ENCODE peak calls at places on chromosomes 5 and 9, in seven cellular contexts. One of them, this sample, is unnamed.

GRCh38 chr9:92576175-92576574 is 40.4 kb upstream of the ECM2 start:
- DNase-seq in stimulated activated CD4-positive, alpha-beta T cell treated with anti-CD3 and anti-CD28 coated beads, Interleukin-4, amount 100 ng/mL, for 4 hours: no peak
- DNase-seq in activated CD8-positive, alpha-beta memory T cell treated with anti-CD3 and anti-CD28 coated beads for 24 hours: no peak
- DNase-seq in sciatic nerve: no peak
- DNase-seq in HEK293T: no peak
- DNase-seq in lung microvascular endothelial cell: no peak
- DNase-seq in nephron progenitor cell: no peak
- DNase-seq in this sample: no peak

GRCh38 chr5:41176952-41177351 is 36.4 kb downstream of the C6 start:
- DNase-seq in stimulated activated CD4-positive, alpha-beta T cell treated with anti-CD3 and anti-CD28 coated beads, Interleukin-4, amount 100 ng/mL, for 4 hours: no peak
- DNase-seq in activated CD8-positive, alpha-beta memory T cell treated with anti-CD3 and anti-CD28 coated beads for 24 hours: no peak
- DNase-seq in sciatic nerve: no peak
- DNase-seq in HEK293T: no peak
- DNase-seq in lung microvascular endothelial cell: no peak
- DNase-seq in nephron progenitor cell: no peak
- DNase-seq in this sample: no peak

GRCh38 chr5:177382423-177383029 is 1.7 kb upstream of the SLC34A1 start:
- DNase-seq in stimulated activated CD4-positive, alpha-beta T cell treated with anti-CD3 and anti-CD28 coated beads, Interleukin-4, amount 100 ng/mL, for 4 hours: no peak
- DNase-seq in activated CD8-positive, alpha-beta memory T cell treated with anti-CD3 and anti-CD28 coated beads for 24 hours: no peak
- DNase-seq in sciatic nerve: no peak
- DNase-seq in HEK293T: no peak
- DNase-seq in lung microvascular endothelial cell: peak
- DNase-seq in nephron progenitor cell: no peak
- DNase-seq in this sample: no peak

GRCh38 chr9:37953775-37954437 is 50.0 kb upstream of the SLC25A51 start:
- DNase-seq in stimulated activated CD4-positive, alpha-beta T cell treated with anti-CD3 and anti-CD28 coated beads, Interleukin-4, amount 100 ng/mL, for 4 hours: peak
- DNase-seq in activated CD8-positive, alpha-beta memory T cell treated with anti-CD3 and anti-CD28 coated beads for 24 hours: peak
- DNase-seq in sciatic nerve: no peak
- DNase-seq in HEK293T: no peak
- DNase-seq in lung microvascular endothelial cell: peak
- DNase-seq in nephron progenitor cell: no peak
- DNase-seq in this sample: peak

GRCh38 chr9:31839273-31839672 is 545.2 kb upstream of the ACO1 start:
- DNase-seq in stimulated activated CD4-positive, alpha-beta T cell treated with anti-CD3 and anti-CD28 coated beads, Interleukin-4, amount 100 ng/mL, for 4 hours: no peak
- DNase-seq in activated CD8-positive, alpha-beta memory T cell treated with anti-CD3 and anti-CD28 coated beads for 24 hours: no peak
- DNase-seq in sciatic nerve: no peak
- DNase-seq in HEK293T: no peak
- DNase-seq in lung microvascular endothelial cell: no peak
- DNase-seq in nephron progenitor cell: no peak
- DNase-seq in this sample: no peak

GRCh38 chr5:56039985-56040384 is 45.2 kb upstream of the IL6ST start:
- DNase-seq in stimulated activated CD4-positive, alpha-beta T cell treated with anti-CD3 and anti-CD28 coated beads, Interleukin-4, amount 100 ng/mL, for 4 hours: no peak
- DNase-seq in activated CD8-positive, alpha-beta memory T cell treated with anti-CD3 and anti-CD28 coated beads for 24 hours: no peak
- DNase-seq in sciatic nerve: no peak
- DNase-seq in HEK293T: no peak
- DNase-seq in lung microvascular endothelial cell: peak
- DNase-seq in nephron progenitor cell: no peak
- DNase-seq in this sample: no peak

GRCh38 chr5:74903165-74903787 is 37.1 kb upstream of the FAM169A start:
- DNase-seq in stimulated activated CD4-positive, alpha-beta T cell treated with anti-CD3 and anti-CD28 coated beads, Interleukin-4, amount 100 ng/mL, for 4 hours: peak
- DNase-seq in activated CD8-positive, alpha-beta memory T cell treated with anti-CD3 and anti-CD28 coated beads for 24 hours: no peak
- DNase-seq in sciatic nerve: no peak
- DNase-seq in HEK293T: peak
- DNase-seq in lung microvascular endothelial cell: peak
- DNase-seq in nephron progenitor cell: peak
- DNase-seq in this sample: no peak

GRCh38 chr5:140084466-140084865 is 29.4 kb upstream of the PURA start:
- DNase-seq in stimulated activated CD4-positive, alpha-beta T cell treated with anti-CD3 and anti-CD28 coated beads, Interleukin-4, amount 100 ng/mL, for 4 hours: no peak
- DNase-seq in activated CD8-positive, alpha-beta memory T cell treated with anti-CD3 and anti-CD28 coated beads for 24 hours: no peak
- DNase-seq in sciatic nerve: no peak
- DNase-seq in HEK293T: no peak
- DNase-seq in lung microvascular endothelial cell: no peak
- DNase-seq in nephron progenitor cell: no peak
- DNase-seq in this sample: no peak

GRCh38 chr9:137317021-137317978 is 15.2 kb upstream of the NRARP start:
- DNase-seq in stimulated activated CD4-positive, alpha-beta T cell treated with anti-CD3 and anti-CD28 coated beads, Interleukin-4, amount 100 ng/mL, for 4 hours: no peak
- DNase-seq in activated CD8-positive, alpha-beta memory T cell treated with anti-CD3 and anti-CD28 coated beads for 24 hours: peak
- DNase-seq in sciatic nerve: no peak
- DNase-seq in HEK293T: no peak
- DNase-seq in lung microvascular endothelial cell: no peak
- DNase-seq in nephron progenitor cell: peak
- DNase-seq in this sample: no peak

GRCh38 chr9:40907657-40908624 is 220.5 kb downstream of the FOXD4L6 start:
- DNase-seq in stimulated activated CD4-positive, alpha-beta T cell treated with anti-CD3 and anti-CD28 coated beads, Interleukin-4, amount 100 ng/mL, for 4 hours: no peak
- DNase-seq in activated CD8-positive, alpha-beta memory T cell treated with anti-CD3 and anti-CD28 coated beads for 24 hours: peak
- DNase-seq in sciatic nerve: no peak
- DNase-seq in HEK293T: no peak
- DNase-seq in lung microvascular endothelial cell: no peak
- DNase-seq in nephron progenitor cell: no peak
- DNase-seq in this sample: no peak

GRCh38 chr5:24226492-24226891 is 418.3 kb downstream of the CDH10 start:
- DNase-seq in stimulated activated CD4-positive, alpha-beta T cell treated with anti-CD3 and anti-CD28 coated beads, Interleukin-4, amount 100 ng/mL, for 4 hours: no peak
- DNase-seq in activated CD8-positive, alpha-beta memory T cell treated with anti-CD3 and anti-CD28 coated beads for 24 hours: no peak
- DNase-seq in sciatic nerve: no peak
- DNase-seq in HEK293T: no peak
- DNase-seq in lung microvascular endothelial cell: no peak
- DNase-seq in nephron progenitor cell: no peak
- DNase-seq in this sample: no peak

GRCh38 chr5:80172067-80172690 is 83.7 kb downstream of the SERINC5 start:
- DNase-seq in stimulated activated CD4-positive, alpha-beta T cell treated with anti-CD3 and anti-CD28 coated beads, Interleukin-4, amount 100 ng/mL, for 4 hours: no peak
- DNase-seq in activated CD8-positive, alpha-beta memory T cell treated with anti-CD3 and anti-CD28 coated beads for 24 hours: peak
- DNase-seq in sciatic nerve: no peak
- DNase-seq in HEK293T: no peak
- DNase-seq in lung microvascular endothelial cell: peak
- DNase-seq in nephron progenitor cell: no peak
- DNase-seq in this sample: no peak

GRCh38 chr5:90598300-90598699 is 39.7 kb downstream of the ADGRV1 start:
- DNase-seq in stimulated activated CD4-positive, alpha-beta T cell treated with anti-CD3 and anti-CD28 coated beads, Interleukin-4, amount 100 ng/mL, for 4 hours: no peak
- DNase-seq in activated CD8-positive, alpha-beta memory T cell treated with anti-CD3 and anti-CD28 coated beads for 24 hours: no peak
- DNase-seq in sciatic nerve: no peak
- DNase-seq in HEK293T: no peak
- DNase-seq in lung microvascular endothelial cell: no peak
- DNase-seq in nephron progenitor cell: no peak
- DNase-seq in this sample: no peak

GRCh38 chr9:133506653-133507038 is 18.1 kb downstream of the MYMK start:
- DNase-seq in stimulated activated CD4-positive, alpha-beta T cell treated with anti-CD3 and anti-CD28 coated beads, Interleukin-4, amount 100 ng/mL, for 4 hours: no peak
- DNase-seq in activated CD8-positive, alpha-beta memory T cell treated with anti-CD3 and anti-CD28 coated beads for 24 hours: no peak
- DNase-seq in sciatic nerve: peak
- DNase-seq in HEK293T: no peak
- DNase-seq in lung microvascular endothelial cell: peak
- DNase-seq in nephron progenitor cell: peak
- DNase-seq in this sample: peak

GRCh38 chr5:138440226-138441073 is 1.6 kb downstream of the REEP2 start:
- DNase-seq in stimulated activated CD4-positive, alpha-beta T cell treated with anti-CD3 and anti-CD28 coated beads, Interleukin-4, amount 100 ng/mL, for 4 hours: no peak
- DNase-seq in activated CD8-positive, alpha-beta memory T cell treated with anti-CD3 and anti-CD28 coated beads for 24 hours: no peak
- DNase-seq in sciatic nerve: peak
- DNase-seq in HEK293T: no peak
- DNase-seq in lung microvascular endothelial cell: no peak
- DNase-seq in nephron progenitor cell: no peak
- DNase-seq in this sample: no peak

GRCh38 chr9:98260635-98261034 is 5.2 kb upstream of the TBC1D2 start:
- DNase-seq in stimulated activated CD4-positive, alpha-beta T cell treated with anti-CD3 and anti-CD28 coated beads, Interleukin-4, amount 100 ng/mL, for 4 hours: no peak
- DNase-seq in activated CD8-positive, alpha-beta memory T cell treated with anti-CD3 and anti-CD28 coated beads for 24 hours: peak
- DNase-seq in sciatic nerve: no peak
- DNase-seq in HEK293T: no peak
- DNase-seq in lung microvascular endothelial cell: no peak
- DNase-seq in nephron progenitor cell: no peak
- DNase-seq in this sample: no peak

GRCh38 chr5:103375356-103375755 is 116.8 kb downstream of the MACIR start:
- DNase-seq in stimulated activated CD4-positive, alpha-beta T cell treated with anti-CD3 and anti-CD28 coated beads, Interleukin-4, amount 100 ng/mL, for 4 hours: no peak
- DNase-seq in activated CD8-positive, alpha-beta memory T cell treated with anti-CD3 and anti-CD28 coated beads for 24 hours: no peak
- DNase-seq in sciatic nerve: no peak
- DNase-seq in HEK293T: no peak
- DNase-seq in lung microvascular endothelial cell: no peak
- DNase-seq in nephron progenitor cell: no peak
- DNase-seq in this sample: no peak

GRCh38 chr5:33937017-33937699 is 972 bp downstream of the RXFP3 start:
- DNase-seq in stimulated activated CD4-positive, alpha-beta T cell treated with anti-CD3 and anti-CD28 coated beads, Interleukin-4, amount 100 ng/mL, for 4 hours: no peak
- DNase-seq in activated CD8-positive, alpha-beta memory T cell treated with anti-CD3 and anti-CD28 coated beads for 24 hours: no peak
- DNase-seq in sciatic nerve: no peak
- DNase-seq in HEK293T: no peak
- DNase-seq in lung microvascular endothelial cell: no peak
- DNase-seq in nephron progenitor cell: no peak
- DNase-seq in this sample: no peak

GRCh38 chr5:86880785-86881492 is 263.2 kb downstream of the COX7C start:
- DNase-seq in stimulated activated CD4-positive, alpha-beta T cell treated with anti-CD3 and anti-CD28 coated beads, Interleukin-4, amount 100 ng/mL, for 4 hours: no peak
- DNase-seq in activated CD8-positive, alpha-beta memory T cell treated with anti-CD3 and anti-CD28 coated beads for 24 hours: no peak
- DNase-seq in sciatic nerve: peak
- DNase-seq in HEK293T: peak
- DNase-seq in lung microvascular endothelial cell: peak
- DNase-seq in nephron progenitor cell: peak
- DNase-seq in this sample: peak

GRCh38 chr9:5513966-5514365 is 3.6 kb downstream of the PDCD1LG2 start:
- DNase-seq in stimulated activated CD4-positive, alpha-beta T cell treated with anti-CD3 and anti-CD28 coated beads, Interleukin-4, amount 100 ng/mL, for 4 hours: no peak
- DNase-seq in activated CD8-positive, alpha-beta memory T cell treated with anti-CD3 and anti-CD28 coated beads for 24 hours: no peak
- DNase-seq in sciatic nerve: no peak
- DNase-seq in HEK293T: no peak
- DNase-seq in lung microvascular endothelial cell: no peak
- DNase-seq in nephron progenitor cell: no peak
- DNase-seq in this sample: no peak

GRCh38 chr5:146447734-146448380 is 724 bp downstream of the TCERG1 start:
- DNase-seq in stimulated activated CD4-positive, alpha-beta T cell treated with anti-CD3 and anti-CD28 coated beads, Interleukin-4, amount 100 ng/mL, for 4 hours: peak
- DNase-seq in activated CD8-positive, alpha-beta memory T cell treated with anti-CD3 and anti-CD28 coated beads for 24 hours: peak
- DNase-seq in sciatic nerve: no peak
- DNase-seq in HEK293T: no peak
- DNase-seq in lung microvascular endothelial cell: peak
- DNase-seq in nephron progenitor cell: no peak
- DNase-seq in this sample: peak

GRCh38 chr9:135951889-135952663 is 9.1 kb downstream of the UBAC1 start:
- DNase-seq in stimulated activated CD4-positive, alpha-beta T cell treated with anti-CD3 and anti-CD28 coated beads, Interleukin-4, amount 100 ng/mL, for 4 hours: no peak
- DNase-seq in activated CD8-positive, alpha-beta memory T cell treated with anti-CD3 and anti-CD28 coated beads for 24 hours: no peak
- DNase-seq in sciatic nerve: no peak
- DNase-seq in HEK293T: peak
- DNase-seq in lung microvascular endothelial cell: no peak
- DNase-seq in nephron progenitor cell: peak
- DNase-seq in this sample: peak

GRCh38 chr5:134784946-134785620 is 26.5 kb downstream of the DDX46 start:
- DNase-seq in stimulated activated CD4-positive, alpha-beta T cell treated with anti-CD3 and anti-CD28 coated beads, Interleukin-4, amount 100 ng/mL, for 4 hours: no peak
- DNase-seq in activated CD8-positive, alpha-beta memory T cell treated with anti-CD3 and anti-CD28 coated beads for 24 hours: no peak
- DNase-seq in sciatic nerve: no peak
- DNase-seq in HEK293T: no peak
- DNase-seq in lung microvascular endothelial cell: no peak
- DNase-seq in nephron progenitor cell: no peak
- DNase-seq in this sample: no peak

GRCh38 chr5:153223376-153223775 is 267.1 kb upstream of the GRIA1 start:
- DNase-seq in stimulated activated CD4-positive, alpha-beta T cell treated with anti-CD3 and anti-CD28 coated beads, Interleukin-4, amount 100 ng/mL, for 4 hours: no peak
- DNase-seq in activated CD8-positive, alpha-beta memory T cell treated with anti-CD3 and anti-CD28 coated beads for 24 hours: no peak
- DNase-seq in sciatic nerve: no peak
- DNase-seq in HEK293T: no peak
- DNase-seq in lung microvascular endothelial cell: no peak
- DNase-seq in nephron progenitor cell: no peak
- DNase-seq in this sample: no peak

GRCh38 chr5:102809033-102809432 is 53.9 kb downstream of the PAM start:
- DNase-seq in stimulated activated CD4-positive, alpha-beta T cell treated with anti-CD3 and anti-CD28 coated beads, Interleukin-4, amount 100 ng/mL, for 4 hours: no peak
- DNase-seq in activated CD8-positive, alpha-beta memory T cell treated with anti-CD3 and anti-CD28 coated beads for 24 hours: no peak
- DNase-seq in sciatic nerve: no peak
- DNase-seq in HEK293T: no peak
- DNase-seq in lung microvascular endothelial cell: no peak
- DNase-seq in nephron progenitor cell: no peak
- DNase-seq in this sample: no peak

GRCh38 chr5:8320244-8320643 is 451.3 kb downstream of the MTRR start:
- DNase-seq in stimulated activated CD4-positive, alpha-beta T cell treated with anti-CD3 and anti-CD28 coated beads, Interleukin-4, amount 100 ng/mL, for 4 hours: no peak
- DNase-seq in activated CD8-positive, alpha-beta memory T cell treated with anti-CD3 and anti-CD28 coated beads for 24 hours: no peak
- DNase-seq in sciatic nerve: no peak
- DNase-seq in HEK293T: no peak
- DNase-seq in lung microvascular endothelial cell: no peak
- DNase-seq in nephron progenitor cell: no peak
- DNase-seq in this sample: no peak

GRCh38 chr9:92737611-92738299 is 26.9 kb downstream of the BICD2 start:
- DNase-seq in stimulated activated CD4-positive, alpha-beta T cell treated with anti-CD3 and anti-CD28 coated beads, Interleukin-4, amount 100 ng/mL, for 4 hours: no peak
- DNase-seq in activated CD8-positive, alpha-beta memory T cell treated with anti-CD3 and anti-CD28 coated beads for 24 hours: no peak
- DNase-seq in sciatic nerve: peak
- DNase-seq in HEK293T: no peak
- DNase-seq in lung microvascular endothelial cell: no peak
- DNase-seq in nephron progenitor cell: no peak
- DNase-seq in this sample: no peak

GRCh38 chr5:27290166-27290565 is 251.8 kb upstream of the CDH9 start:
- DNase-seq in stimulated activated CD4-positive, alpha-beta T cell treated with anti-CD3 and anti-CD28 coated beads, Interleukin-4, amount 100 ng/mL, for 4 hours: no peak
- DNase-seq in activated CD8-positive, alpha-beta memory T cell treated with anti-CD3 and anti-CD28 coated beads for 24 hours: no peak
- DNase-seq in sciatic nerve: no peak
- DNase-seq in HEK293T: no peak
- DNase-seq in lung microvascular endothelial cell: no peak
- DNase-seq in nephron progenitor cell: no peak
- DNase-seq in this sample: no peak

GRCh38 chr9:136100700-136101614 is 5.9 kb upstream of the NACC2 start:
- DNase-seq in stimulated activated CD4-positive, alpha-beta T cell treated with anti-CD3 and anti-CD28 coated beads, Interleukin-4, amount 100 ng/mL, for 4 hours: no peak
- DNase-seq in activated CD8-positive, alpha-beta memory T cell treated with anti-CD3 and anti-CD28 coated beads for 24 hours: no peak
- DNase-seq in sciatic nerve: no peak
- DNase-seq in HEK293T: no peak
- DNase-seq in lung microvascular endothelial cell: no peak
- DNase-seq in nephron progenitor cell: peak
- DNase-seq in this sample: no peak

GRCh38 chr5:113488645-113489184 is 462 bp upstream of the MCC start:
- DNase-seq in stimulated activated CD4-positive, alpha-beta T cell treated with anti-CD3 and anti-CD28 coated beads, Interleukin-4, amount 100 ng/mL, for 4 hours: no peak
- DNase-seq in activated CD8-positive, alpha-beta memory T cell treated with anti-CD3 and anti-CD28 coated beads for 24 hours: no peak
- DNase-seq in sciatic nerve: no peak
- DNase-seq in HEK293T: no peak
- DNase-seq in lung microvascular endothelial cell: no peak
- DNase-seq in nephron progenitor cell: no peak
- DNase-seq in this sample: no peak

GRCh38 chr5:100188339-100188738 is 346.8 kb upstream of the FAM174A start:
- DNase-seq in stimulated activated CD4-positive, alpha-beta T cell treated with anti-CD3 and anti-CD28 coated beads, Interleukin-4, amount 100 ng/mL, for 4 hours: no peak
- DNase-seq in activated CD8-positive, alpha-beta memory T cell treated with anti-CD3 and anti-CD28 coated beads for 24 hours: no peak
- DNase-seq in sciatic nerve: no peak
- DNase-seq in HEK293T: no peak
- DNase-seq in lung microvascular endothelial cell: no peak
- DNase-seq in nephron progenitor cell: no peak
- DNase-seq in this sample: no peak

GRCh38 chr5:128736567-128736966 is 198.5 kb upstream of the FBN2 start:
- DNase-seq in stimulated activated CD4-positive, alpha-beta T cell treated with anti-CD3 and anti-CD28 coated beads, Interleukin-4, amount 100 ng/mL, for 4 hours: no peak
- DNase-seq in activated CD8-positive, alpha-beta memory T cell treated with anti-CD3 and anti-CD28 coated beads for 24 hours: no peak
- DNase-seq in sciatic nerve: no peak
- DNase-seq in HEK293T: no peak
- DNase-seq in lung microvascular endothelial cell: no peak
- DNase-seq in nephron progenitor cell: no peak
- DNase-seq in this sample: no peak

GRCh38 chr5:108259306-108259705 is 122.6 kb downstream of the FBXL17 start:
- DNase-seq in stimulated activated CD4-positive, alpha-beta T cell treated with anti-CD3 and anti-CD28 coated beads, Interleukin-4, amount 100 ng/mL, for 4 hours: no peak
- DNase-seq in activated CD8-positive, alpha-beta memory T cell treated with anti-CD3 and anti-CD28 coated beads for 24 hours: no peak
- DNase-seq in sciatic nerve: no peak
- DNase-seq in HEK293T: no peak
- DNase-seq in lung microvascular endothelial cell: peak
- DNase-seq in nephron progenitor cell: no peak
- DNase-seq in this sample: no peak

GRCh38 chr9:14399736-14400657 is 86.1 kb upstream of the NFIB start:
- DNase-seq in stimulated activated CD4-positive, alpha-beta T cell treated with anti-CD3 and anti-CD28 coated beads, Interleukin-4, amount 100 ng/mL, for 4 hours: no peak
- DNase-seq in activated CD8-positive, alpha-beta memory T cell treated with anti-CD3 and anti-CD28 coated beads for 24 hours: no peak
- DNase-seq in sciatic nerve: no peak
- DNase-seq in HEK293T: no peak
- DNase-seq in lung microvascular endothelial cell: no peak
- DNase-seq in nephron progenitor cell: no peak
- DNase-seq in this sample: no peak

This sample was measured in RCC 7860.